ENCODE peak calls at places on chromosomes 4 and X, in seven cellular contexts. L is AG20443; W is KG1; S is iris pigment epithelial cell; M is kidney epithelial cell; E is right atrium auricular region; N is stimulated activated CD8-positive, alpha-beta memory T cell treated with anti-CD3 and anti-CD28 coated beads, Interleukin-2, amount 100 ng/mL, for 1 hour. K is an unnamed sample.

GRCh38 chr4:11596989-11597388 is 168.3 kb upstream of the HS3ST1 start:
- DNase-seq in L (no peak), W (no peak), S (no peak), M (no peak), E (no peak), N (no peak), K (no peak)

GRCh38 chrX:47361538-47362511 is 8.6 kb upstream of the ZNF157 start:
- DNase-seq in L (peak; percentile 91), W (no peak), S (peak; percentile 98), M (peak; percentile 92), E (peak; percentile 86), N (no peak), K (peak; percentile 87)

GRCh38 chrX:73903941-73904340 is 340.9 kb downstream of the CHIC1 start:
- DNase-seq in L (no peak), W (no peak), S (peak; percentile 65), M (no peak), E (no peak), N (no peak), K (no peak)

GRCh38 chr4:146098397-146098796 is 77.1 kb upstream of the LSM6 start:
- DNase-seq in L (no peak), W (no peak), S (no peak), M (no peak), E (no peak), N (no peak), K (no peak)

GRCh38 chrX:26918633-26919032 is 544.5 kb downstream of the PPP4R3C start:
- DNase-seq in L (no peak), W (no peak), S (peak; percentile 49), M (no peak), E (no peak), N (no peak), K (no peak)

GRCh38 chrX:9494806-9495205 is 29.9 kb downstream of the TBL1X start:
- DNase-seq in L (peak; percentile 12), W (no peak), S (peak; percentile 23), M (no peak), E (no peak), N (no peak), K (no peak)

GRCh38 chrX:1249101-1249887 is 19.3 kb upstream of the CSF2RA start:
- DNase-seq in L (no peak), W (no peak), S (peak; percentile 36), M (no peak), E (peak; percentile 69), N (no peak), K (no peak)

GRCh38 chr4:68369474-68369805 is 19.6 kb upstream of the YTHDC1 start:
- DNase-seq in L (peak; percentile 27), W (no peak), S (no peak), M (peak; percentile 90), E (no peak), N (no peak), K (no peak)

GRCh38 chr4:106208481-106209460 is 107.2 kb downstream of the TBCK start:
- DNase-seq in L (no peak), W (no peak), S (no peak), M (no peak), E (no peak), N (no peak), K (no peak)

GRCh38 chr4:89598602-89599001 is 238.4 kb downstream of the SNCA start:
- DNase-seq in L (no peak), W (no peak), S (peak; percentile 27), M (no peak), E (no peak), N (no peak), K (no peak)

GRCh38 chr4:107854326-107855030 is 29.7 kb downstream of the SGMS2 start:
- DNase-seq in L (peak; percentile 46), W (no peak), S (peak; percentile 65), M (no peak), E (no peak), N (no peak), K (no peak)

GRCh38 chr4:122898370-122899150 is 23.8 kb downstream of the NUDT6 start:
- DNase-seq in L (peak; percentile 67), W (no peak), S (peak; percentile 87), M (peak; percentile 84), E (no peak), N (no peak), K (peak; percentile 51)

GRCh38 chr4:6241062-6241845 is 28.4 kb upstream of the WFS1 start:
- DNase-seq in L (no peak), W (no peak), S (no peak), M (no peak), E (no peak), N (no peak), K (no peak)